ENCODE peak calls at places on chromosomes 12 and 14, in four cellular contexts. One of them, this sample, is unnamed.

GRCh38 chr12:111532741-111533140 is 66.4 kb downstream of the ATXN2 start:
- DNase-seq in breast epithelium: no peak
- DNase-seq in testis: no peak
- DNase-seq in lower leg skin: no peak
- DNase-seq in this sample: no peak

GRCh38 chr14:79091381-79091963 is 921.3 kb downstream of the NRXN3 start:
- DNase-seq in testis: no peak
- DNase-seq in lower leg skin: no peak
- DNase-seq in breast epithelium: no peak
- DNase-seq in this sample: no peak

GRCh38 chr12:106487664-106488063 is 95.1 kb upstream of the RFX4 start:
- DNase-seq in testis: no peak
- DNase-seq in lower leg skin: no peak
- DNase-seq in breast epithelium: no peak
- DNase-seq in this sample: no peak

GRCh38 chr12:96155181-96155580 is 39.0 kb upstream of the ELK3 start:
- DNase-seq in breast epithelium: no peak
- DNase-seq in testis: no peak
- DNase-seq in lower leg skin: no peak
- DNase-seq in this sample: no peak

GRCh38 chr12:124679533-124680371 is 112.3 kb upstream of the NCOR2 start:
- DNase-seq in breast epithelium: no peak
- DNase-seq in lower leg skin: no peak
- DNase-seq in testis: peak
- DNase-seq in this sample: peak

GRCh38 chr14:38964630-38965029 is 138.4 kb downstream of the SEC23A start:
- DNase-seq in testis: no peak
- DNase-seq in lower leg skin: no peak
- DNase-seq in breast epithelium: no peak
- DNase-seq in this sample: no peak

GRCh38 chr14:36498938-36499337 is 21.1 kb downstream of the NKX2-1 start:
- DNase-seq in testis: no peak
- DNase-seq in breast epithelium: no peak
- DNase-seq in lower leg skin: no peak
- DNase-seq in this sample: no peak

GRCh38 chr14:99141236-99141635 is 130.8 kb downstream of the BCL11B start:
- DNase-seq in testis: no peak
- DNase-seq in breast epithelium: no peak
- DNase-seq in lower leg skin: peak
- DNase-seq in this sample: no peak

GRCh38 chr14:105203057-105203494 is 22.0 kb upstream of the NUDT14 start:
- DNase-seq in lower leg skin: peak
- DNase-seq in breast epithelium: peak
- DNase-seq in testis: peak
- DNase-seq in this sample: peak

GRCh38 chr14:67269338-67270060 is 28.3 kb downstream of the PALS1 start:
- DNase-seq in breast epithelium: no peak
- DNase-seq in testis: no peak
- DNase-seq in lower leg skin: no peak
- DNase-seq in this sample: no peak

GRCh38 chr12:56079729-56080555 is at the start of gene ERBB3:
- DNase-seq in testis: peak
- DNase-seq in breast epithelium: peak
- DNase-seq in lower leg skin: peak
- DNase-seq in this sample: peak

GRCh38 chr12:86837246-86837645 is 581.1 kb upstream of the MGAT4C start:
- DNase-seq in breast epithelium: no peak
- DNase-seq in testis: no peak
- DNase-seq in lower leg skin: no peak
- DNase-seq in this sample: no peak

GRCh38 chr14:20624495-20625070 is 16.9 kb downstream of the OR6S1 start:
- DNase-seq in breast epithelium: no peak
- DNase-seq in testis: peak
- DNase-seq in lower leg skin: peak
- DNase-seq in this sample: peak

GRCh38 chr12:80810874-80811273 is 94.2 kb downstream of the MYF5 start:
- DNase-seq in breast epithelium: no peak
- DNase-seq in lower leg skin: no peak
- DNase-seq in testis: no peak
- DNase-seq in this sample: no peak

GRCh38 chr12:131693149-131693548 is 17.7 kb upstream of the SFSWAP start:
- DNase-seq in breast epithelium: no peak
- DNase-seq in lower leg skin: no peak
- DNase-seq in testis: no peak
- DNase-seq in this sample: no peak

GRCh38 chr14:33280646-33281045 is 342.0 kb downstream of the NPAS3 start:
- DNase-seq in breast epithelium: no peak
- DNase-seq in lower leg skin: no peak
- DNase-seq in testis: no peak
- DNase-seq in this sample: no peak

GRCh38 chr14:51581017-51581881 is 70.5 kb upstream of the FRMD6 start:
- DNase-seq in lower leg skin: no peak
- DNase-seq in testis: no peak
- DNase-seq in breast epithelium: no peak
- DNase-seq in this sample: no peak

GRCh38 chr14:100159107-100159864 is at the start of gene DEGS2:
- DNase-seq in testis: peak
- DNase-seq in breast epithelium: no peak
- DNase-seq in lower leg skin: no peak
- DNase-seq in this sample: no peak

GRCh38 chr12:122921917-122922316 is 26.0 kb upstream of the VPS37B start:
- DNase-seq in breast epithelium: no peak
- DNase-seq in lower leg skin: no peak
- DNase-seq in testis: no peak
- DNase-seq in this sample: no peak

GRCh38 chr12:29241821-29242591 is 92.9 kb downstream of the FAR2 start:
- DNase-seq in lower leg skin: no peak
- DNase-seq in testis: no peak
- DNase-seq in breast epithelium: no peak
- DNase-seq in this sample: peak

GRCh38 chr12:53659011-53659551 is 16.8 kb downstream of the ATP5MC2 start:
- DNase-seq in testis: peak
- DNase-seq in breast epithelium: peak
- DNase-seq in lower leg skin: no peak
- DNase-seq in this sample: no peak

GRCh38 chr12:53667080-53667479 is 8.8 kb downstream of the ATP5MC2 start:
- DNase-seq in breast epithelium: no peak
- DNase-seq in lower leg skin: no peak
- DNase-seq in testis: no peak
- DNase-seq in this sample: no peak

GRCh38 chr12:53659609-53660008 is 16.3 kb downstream of the ATP5MC2 start:
- DNase-seq in lower leg skin: no peak
- DNase-seq in testis: no peak
- DNase-seq in breast epithelium: no peak
- DNase-seq in this sample: no peak

GRCh38 chr12:53660064-53660463 is 15.8 kb downstream of the ATP5MC2 start:
- DNase-seq in lower leg skin: no peak
- DNase-seq in testis: peak
- DNase-seq in breast epithelium: no peak
- DNase-seq in this sample: no peak

GRCh38 chr12:53664191-53664590 is 11.7 kb downstream of the ATP5MC2 start:
- DNase-seq in testis: no peak
- DNase-seq in breast epithelium: no peak
- DNase-seq in lower leg skin: no peak
- DNase-seq in this sample: no peak
- TF ChIP-seq POLR2A in testis: no peak
- TF ChIP-seq POLR2A in breast epithelium: no peak
- TF ChIP-seq POLR2A in lower leg skin: no peak
- TF ChIP-seq POLR2A in this sample: no peak

GRCh38 chr12:14941369-14941768 is 3.0 kb upstream of the ERP27 start:
- DNase-seq in testis: no peak
- DNase-seq in lower leg skin: no peak
- DNase-seq in breast epithelium: no peak
- DNase-seq in this sample: no peak
- TF ChIP-seq POLR2A in testis: no peak
- TF ChIP-seq POLR2A in lower leg skin: no peak
- TF ChIP-seq POLR2A in breast epithelium: no peak
- TF ChIP-seq POLR2A in this sample: no peak

GRCh38 chr14:32077081-32078029 is at the start of gene ARHGAP5:
- DNase-seq in lower leg skin: peak
- DNase-seq in testis: peak
- DNase-seq in breast epithelium: no peak
- DNase-seq in this sample: peak
- TF ChIP-seq POLR2A in lower leg skin: no peak
- TF ChIP-seq POLR2A in testis: no peak
- TF ChIP-seq POLR2A in breast epithelium: no peak
- TF ChIP-seq POLR2A in this sample: peak

GRCh38 chr12:115737895-115738294 is 539.6 kb downstream of the MED13L start:
- DNase-seq in lower leg skin: no peak
- DNase-seq in breast epithelium: no peak
- DNase-seq in testis: no peak
- DNase-seq in this sample: no peak

GRCh38 chr12:115730975-115731541 is 546.4 kb downstream of the MED13L start:
- DNase-seq in testis: no peak
- DNase-seq in breast epithelium: no peak
- DNase-seq in lower leg skin: no peak
- DNase-seq in this sample: no peak

GRCh38 chr12:115740586-115741155 is 536.8 kb downstream of the MED13L start:
- DNase-seq in testis: no peak
- DNase-seq in breast epithelium: no peak
- DNase-seq in lower leg skin: no peak
- DNase-seq in this sample: no peak

GRCh38 chr12:115736360-115736759 is 541.1 kb downstream of the MED13L start:
- DNase-seq in testis: no peak
- DNase-seq in breast epithelium: no peak
- DNase-seq in lower leg skin: no peak
- DNase-seq in this sample: no peak
- TF ChIP-seq POLR2A in testis: no peak
- TF ChIP-seq POLR2A in breast epithelium: no peak
- TF ChIP-seq POLR2A in lower leg skin: no peak
- TF ChIP-seq POLR2A in this sample: no peak

DNA sequence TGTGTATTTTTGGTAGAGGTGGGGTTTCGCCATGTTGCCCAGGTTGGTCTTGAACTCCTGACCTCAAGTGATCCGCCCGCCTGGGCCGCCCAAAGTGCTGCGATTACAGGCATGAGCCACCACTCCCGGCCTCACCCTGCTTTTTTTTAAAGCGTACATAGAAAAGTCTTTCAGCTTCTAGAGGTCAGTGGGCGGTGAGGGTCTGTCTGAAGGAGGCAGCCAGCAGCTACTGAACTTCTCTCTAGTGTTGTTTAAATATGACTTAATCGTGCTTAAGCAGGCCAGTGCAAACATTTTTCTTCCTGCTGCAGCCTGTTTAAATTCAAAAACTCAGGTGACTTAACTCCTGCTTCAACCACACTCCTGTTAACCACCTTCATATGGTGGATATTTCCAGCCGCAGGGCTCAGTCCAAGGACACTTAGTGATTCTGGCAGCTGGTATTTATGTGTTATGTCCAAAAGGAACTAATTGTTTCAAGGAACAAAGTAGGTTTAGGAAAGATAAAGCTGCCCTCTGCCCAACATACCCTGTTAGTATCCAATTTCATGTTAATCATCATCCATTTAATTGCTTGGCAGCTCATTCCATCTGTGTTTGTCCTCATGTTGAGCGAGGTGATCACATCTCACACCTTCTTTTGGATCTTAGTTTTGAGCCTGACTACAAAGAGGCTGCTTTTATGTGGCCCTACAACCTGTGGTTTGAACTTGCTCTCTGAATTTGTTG is 2.0 kb downstream of the PRKAB1 start:
- DNase-seq in testis: no peak
- DNase-seq in breast epithelium: no peak
- DNase-seq in lower leg skin: no peak
- DNase-seq in this sample: peak
- TF ChIP-seq POLR2A in testis: no peak
- TF ChIP-seq POLR2A in breast epithelium: no peak
- TF ChIP-seq POLR2A in lower leg skin: no peak
- TF ChIP-seq POLR2A in this sample: peak

GRCh38 chr12:34016361-34016760 is 5.9 kb upstream of the ALG10 start:
- DNase-seq in breast epithelium: no peak
- DNase-seq in lower leg skin: no peak
- DNase-seq in testis: no peak
- DNase-seq in this sample: no peak

DNA sequence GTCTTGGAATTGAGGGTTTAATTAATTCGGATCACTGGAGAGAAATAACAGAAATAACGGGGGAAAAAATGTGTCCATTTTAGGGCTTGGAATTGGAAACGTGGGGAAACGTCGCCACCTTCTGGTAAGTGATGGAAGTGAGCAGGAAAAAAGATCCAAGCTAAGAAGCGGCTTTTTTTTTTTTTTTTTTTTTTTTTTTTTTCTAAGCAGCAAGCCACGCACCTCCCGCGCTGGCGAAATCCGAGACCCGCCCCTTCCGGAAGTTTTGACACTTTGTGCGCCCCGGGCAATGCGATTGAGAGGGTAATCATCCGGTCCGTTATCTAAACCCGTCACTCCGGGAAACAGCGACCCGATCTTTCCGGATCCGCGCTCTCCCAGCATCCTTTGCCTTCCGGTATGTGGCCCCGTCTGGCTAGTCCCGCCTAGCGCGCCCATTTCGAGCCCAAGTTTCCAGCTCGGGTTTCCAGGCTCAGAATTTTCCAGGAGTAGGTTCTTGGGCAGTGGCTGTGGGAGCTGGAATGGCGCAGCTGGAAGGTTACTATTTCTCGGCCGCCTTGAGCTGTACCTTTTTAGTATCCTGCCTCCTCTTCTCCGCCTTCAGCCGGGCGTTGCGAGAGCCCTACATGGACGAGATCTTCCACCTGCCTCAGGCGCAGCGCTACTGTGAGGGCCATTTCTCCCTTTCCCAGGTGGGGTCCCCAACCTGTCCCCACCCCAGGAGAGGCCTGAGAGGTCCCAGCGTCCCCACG is at the start of gene ALG10:
- DNase-seq in testis: peak
- DNase-seq in lower leg skin: peak
- DNase-seq in breast epithelium: peak
- DNase-seq in this sample: peak
- TF ChIP-seq POLR2A in testis: no peak
- TF ChIP-seq POLR2A in lower leg skin: no peak
- TF ChIP-seq POLR2A in breast epithelium: no peak
- TF ChIP-seq POLR2A in this sample: peak

GRCh38 chr14:102900631-102901571 is 21.6 kb upstream of the AMN start:
- DNase-seq in testis: no peak
- DNase-seq in lower leg skin: no peak
- DNase-seq in breast epithelium: no peak
- DNase-seq in this sample: no peak
- TF ChIP-seq POLR2A in testis: no peak
- TF ChIP-seq POLR2A in lower leg skin: no peak
- TF ChIP-seq POLR2A in breast epithelium: no peak
- TF ChIP-seq POLR2A in this sample: no peak

GRCh38 chr14:74511966-74512365 is 18.4 kb downstream of the ISCA2 start:
- DNase-seq in breast epithelium: no peak
- DNase-seq in lower leg skin: no peak
- DNase-seq in testis: no peak
- DNase-seq in this sample: no peak
- TF ChIP-seq POLR2A in breast epithelium: no peak
- TF ChIP-seq POLR2A in lower leg skin: no peak
- TF ChIP-seq POLR2A in testis: no peak
- TF ChIP-seq POLR2A in this sample: no peak

This sample was measured in erythroblast.